ENCODE peak calls at places on chromosomes 11 and 22, in six cellular contexts. G is HepG2; V is neuronal stem cell; M is aorta; H is adrenal gland; A is naive thymus-derived CD4-positive, alpha-beta T cell. E is an unnamed sample. For H3K4me1, the result is how much of the 10 kb centered on the place peaks cover.

GRCh38 chr11:9580894-9581293 is 7.4 kb downstream of the WEE1 start:
- DNase-seq in G (no peak), V (no peak), M (no peak), H (no peak), A (no peak), E (no peak)

GRCh38 chr11:115912484-115912945 is 408.3 kb upstream of the CADM1 start:
- DNase-seq in G (no peak), V (no peak), M (no peak), H (no peak), A (no peak), E (no peak)

GRCh38 chr22:33785283-33785991 is 134.8 kb downstream of the LARGE1 start:
- DNase-seq in G (peak), V (no peak), M (no peak), H (no peak), A (no peak), E (no peak)

GRCh38 chr11:84234462-84235202 is 948.5 kb upstream of the CCDC90B start:
- DNase-seq in G (no peak), V (no peak), M (no peak), H (no peak), A (no peak), E (no peak)

GRCh38 chr11:59669611-59670009 is 773 bp upstream of the PATL1 start:
- DNase-seq in G (no peak), V (no peak), M (no peak), H (peak), A (no peak), E (no peak)

GRCh38 chr22:22773979-22774738 is 113.5 kb upstream of the IGLL5 start:
- DNase-seq in G (no peak), V (no peak), M (no peak), H (no peak), A (no peak), E (no peak)

GRCh38 chr11:45079943-45080719 is 66.3 kb upstream of the PRDM11 start:
- DNase-seq in G (no peak), V (no peak), M (peak), H (no peak), A (peak), E (no peak)

GRCh38 chr11:105206633-105207032 is 67.1 kb upstream of the CARD18 start:
- DNase-seq in G (peak), V (no peak), M (no peak), H (no peak), A (no peak), E (no peak)

GRCh38 chr11:6321356-6321755 is 1.1 kb upstream of the CAVIN3 start:
- DNase-seq in G (no peak), V (no peak), M (peak), H (no peak), A (no peak), E (no peak)

GRCh38 chr11:57134284-57134683 is 47.5 kb upstream of the LRRC55 start:
- DNase-seq in G (no peak), V (no peak), M (no peak), H (no peak), A (no peak), E (no peak)

GRCh38 chr22:39725351-39726035 is 154.9 kb downstream of the CACNA1I start:
- DNase-seq in G (no peak), V (no peak), M (no peak), H (no peak), A (no peak), E (no peak)

GRCh38 chr11:32333335-32333991 is 101.9 kb downstream of the WT1 start:
- DNase-seq in G (no peak), V (peak), M (peak), H (peak), A (no peak), E (no peak)

GRCh38 chr22:42270178-42270511 is 308 bp downstream of the TCF20 start:
- DNase-seq in G (no peak), V (no peak), M (no peak), H (peak), A (no peak), E (no peak)

GRCh38 chr11:108944486-108945178 is 279.8 kb downstream of the DDX10 start:
- DNase-seq in G (no peak), V (no peak), M (no peak), H (no peak), A (no peak), E (no peak)

GRCh38 chr22:50621948-50622722 is 5.8 kb downstream of the ARSA start:
- DNase-seq in G (no peak), V (no peak), M (no peak), H (no peak), A (peak), E (no peak)

GRCh38 chr11:106827687-106828086 is 190.6 kb downstream of the GUCY1A2 start:
- DNase-seq in G (no peak), V (no peak), M (no peak), H (no peak), A (no peak), E (peak)

GRCh38 chr11:77039491-77040400 is 5.5 kb downstream of the B3GNT6 start:
- DNase-seq in G (no peak), V (peak), M (peak), H (no peak), A (peak), E (no peak)

GRCh38 chr22:40183029-40183581 is 5.4 kb downstream of the TNRC6B start:
- DNase-seq in G (peak), V (no peak), M (no peak), H (no peak), A (peak), E (no peak)

GRCh38 chr11:101721270-101721669 is 137.5 kb upstream of the TRPC6 start:
- DNase-seq in G (no peak), V (no peak), M (no peak), H (no peak), A (no peak), E (peak)

GRCh38 chr22:46105494-46106278 is 44.6 kb upstream of the PPARA start:
- DNase-seq in G (peak), V (no peak), M (no peak), H (no peak), A (no peak), E (peak)

GRCh38 chr11:122601131-122602125 is 54.1 kb upstream of the UBASH3B start:
- DNase-seq in G (peak), V (no peak), M (no peak), H (peak), A (no peak), E (no peak)

GRCh38 chr11:76700177-76701100 is 29.9 kb upstream of the LRRC32 start:
- DNase-seq in G (peak), V (no peak), M (no peak), H (peak), A (no peak), E (no peak)

GRCh38 chr11:64759722-64760719 is at the start of gene PYGM:
- DNase-seq in G (no peak), V (peak), M (peak), H (peak), A (no peak), E (peak)

GRCh38 chr22:27800250-27801131 is 1.1 kb downstream of the MN1 start:
- DNase-seq in G (no peak), V (peak), M (peak), H (no peak), A (no peak), E (no peak)
- H3K4me1 ChIP-seq in G (under half), V (under half), M (under half), H (under half), A (under half), E (under half)

GRCh38 chr11:111530091-111530490 is 10.4 kb upstream of the LAYN start:
- DNase-seq in G (no peak), V (no peak), M (no peak), H (no peak), A (no peak), E (no peak)

GRCh38 chr11:111525456-111525855 is 10.9 kb downstream of the HOATZ start:
- DNase-seq in G (no peak), V (no peak), M (no peak), H (no peak), A (no peak), E (no peak)

GRCh38 chr11:111528557-111528956 is 12.0 kb upstream of the LAYN start:
- DNase-seq in G (no peak), V (no peak), M (no peak), H (no peak), A (peak), E (no peak)

GRCh38 chr11:111526501-111526900 is 11.9 kb downstream of the HOATZ start:
- DNase-seq in G (no peak), V (no peak), M (no peak), H (no peak), A (no peak), E (no peak)

DNA sequence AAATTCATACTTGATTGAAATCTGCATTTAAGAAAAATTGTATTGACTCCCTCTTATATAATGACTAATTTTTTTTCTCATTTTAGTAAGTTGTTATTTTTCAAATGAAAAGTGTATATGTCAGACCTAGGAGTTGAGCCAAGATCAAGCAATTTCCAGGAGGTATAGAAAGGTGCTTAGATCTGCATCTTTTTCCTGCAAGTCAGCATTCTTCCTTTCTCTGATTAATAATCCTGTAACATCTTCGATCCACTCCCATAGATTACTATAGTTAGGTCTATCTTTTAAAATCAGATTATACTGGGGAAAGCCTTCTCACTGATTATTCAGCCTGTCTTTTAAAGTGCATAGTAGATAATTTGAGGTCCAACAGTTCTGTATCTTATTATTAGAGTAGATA is 12.7 kb downstream of the HOATZ start:
- DNase-seq in G (no peak), V (no peak), M (no peak), H (no peak), A (no peak), E (no peak)
- H3K4me1 ChIP-seq in G (under half), V (under half), M (under half), H (under half), A (under half), E (under half)

GRCh38 chr11:33457948-33458347 is 200.8 kb downstream of the HIPK3 start:
- DNase-seq in G (no peak), V (no peak), M (no peak), H (no peak), A (no peak), E (no peak)
- H3K4me1 ChIP-seq in G (under half), V (under half), M (under half), H (under half), A (under half), E (under half)

GRCh38 chr22:36335621-36336020 is 52.1 kb downstream of the MYH9 start:
- DNase-seq in G (no peak), V (no peak), M (no peak), H (no peak), A (peak), E (no peak)
- H3K4me1 ChIP-seq in G (under half), V (under half), M (under half), H (half or more), A (half or more), E (half or more)